ENCODE peak calls at places on chromosomes 1 and 21, in nine cellular contexts. M, F, E, W, G, P, L, H and R are unnamed samples.

GRCh38 chr1:208239518-208240381 is 4.4 kb downstream of the PLXNA2 start:
- DNase-seq in H (no peak), F (no peak), E (no peak), L (no peak), P (no peak), G (no peak), M (no peak), W (no peak), R (peak; percentile 33)

GRCh38 chr1:197614916-197615692 is 160.2 kb downstream of the DENND1B start:
- DNase-seq in F (no peak), E (no peak), G (peak; percentile 15), W (no peak), H (peak; percentile 27), L (peak; percentile 36), M (peak; percentile 57), P (no peak), R (no peak)

GRCh38 chr1:97308131-97308530 is 586.5 kb downstream of the PTBP2 start:
- DNase-seq in H (no peak), F (no peak), L (no peak), M (no peak), G (no peak), E (no peak), P (no peak), W (no peak), R (no peak)

GRCh38 chr1:198387587-198387986 is 152.9 kb downstream of the ATP6V1G3 start:
- DNase-seq in H (no peak), E (no peak), M (peak; percentile 46), W (no peak), L (no peak), P (no peak), F (no peak), G (no peak), R (no peak)

GRCh38 chr1:32336963-32337675 is 1.1 kb upstream of the MARCKSL1 start:
- DNase-seq in G (peak; percentile 66), P (peak; percentile 54), H (no peak), L (no peak), E (no peak), W (peak; percentile 75), F (peak; percentile 79), M (no peak), R (no peak)

GRCh38 chr1:199463521-199464127 is 563.9 kb upstream of the NR5A2 start:
- DNase-seq in F (peak; percentile 27), M (peak; percentile 22), L (no peak), G (no peak), W (no peak), E (no peak), H (peak; percentile 31), P (no peak), R (peak; percentile 25)

GRCh38 chr1:44037154-44037553 is 5.9 kb upstream of the SLC6A9 start:
- DNase-seq in W (no peak), E (no peak), M (peak; percentile 22), G (no peak), L (no peak), P (no peak), F (no peak), H (no peak), R (no peak)

GRCh38 chr1:153881764-153882163 is 41.0 kb downstream of the GATAD2B start:
- DNase-seq in F (no peak), E (no peak), L (no peak), P (peak; percentile 14), G (no peak), M (no peak), W (no peak), H (peak; percentile 29), R (no peak)

GRCh38 chr1:18711003-18711402 is 80.4 kb downstream of the PAX7 start:
- DNase-seq in M (no peak), G (no peak), W (no peak), P (no peak), F (no peak), E (no peak), L (no peak), H (no peak), R (no peak)

GRCh38 chr1:47940321-47940720 is 56.9 kb downstream of the TRABD2B start:
- DNase-seq in F (no peak), H (no peak), E (no peak), L (no peak), G (no peak), W (no peak), M (no peak), P (no peak), R (no peak)

GRCh38 chr1:152580433-152580832 is at the start of gene LCE3D:
- DNase-seq in W (no peak), G (no peak), E (no peak), H (no peak), F (no peak), L (no peak), M (no peak), P (no peak), R (no peak)

GRCh38 chr1:33826311-33826710 is 37.6 kb upstream of the HMGB4 start:
- DNase-seq in M (no peak), F (no peak), G (no peak), H (no peak), P (no peak), L (no peak), W (no peak), E (no peak), R (no peak)

GRCh38 chr1:29368936-29369932 is 132.9 kb downstream of the PTPRU start:
- DNase-seq in F (no peak), P (no peak), G (no peak), M (no peak), H (no peak), L (no peak), E (no peak), W (no peak), R (no peak)

GRCh38 chr21:32371913-32372314 is 20.9 kb downstream of the URB1 start:
- DNase-seq in H (no peak), F (no peak), M (no peak), L (no peak), G (no peak), P (no peak), E (no peak), W (no peak), R (no peak)

GRCh38 chr1:220966874-220967631 is 87.8 kb downstream of the HLX start:
- DNase-seq in M (peak; percentile 61), P (no peak), W (no peak), E (no peak), F (no peak), G (no peak), H (peak; percentile 84), L (no peak), R (no peak)

GRCh38 chr1:241408170-241408569 is 51.2 kb upstream of the RGS7 start:
- DNase-seq in E (no peak), M (no peak), L (no peak), W (no peak), G (no peak), H (no peak), P (no peak), F (no peak), R (no peak)